ENCODE peak calls at places on chromosomes 13 and 19, in nine cellular contexts. C is GM23338; B is CD8-positive, alpha-beta T cell; Q is pancreas; L is breast epithelium; E is kidney; Z is SK-N-MC; F is right lobe of liver; I is stomach. V is an unnamed sample.

GRCh38 chr13:68023838-68024581 is 793.9 kb upstream of the PCDH9 start:
- DNase-seq in C (peak; percentile 30), B (no peak), Q (no peak), L (no peak), E (no peak), Z (no peak), F (no peak), I (no peak), V (no peak)

GRCh38 chr13:48775804-48776203 is 122.1 kb downstream of the CYSLTR2 start:
- DNase-seq in C (no peak), B (no peak), Q (no peak), L (no peak), E (no peak), Z (peak; percentile 85), F (no peak), I (no peak), V (no peak)

GRCh38 chr13:95235199-95235726 is 66.0 kb downstream of the ABCC4 start:
- DNase-seq in C (no peak), B (no peak), Q (no peak), L (no peak), E (no peak), Z (no peak), F (no peak), I (no peak), V (no peak)

GRCh38 chr13:106112191-106112590 is 423.3 kb downstream of the EFNB2 start:
- DNase-seq in C (no peak), B (no peak), Q (no peak), L (no peak), E (no peak), Z (no peak), F (no peak), I (no peak), V (no peak)

GRCh38 chr13:44679602-44680001 is 103.5 kb upstream of the TSC22D1 start:
- DNase-seq in C (no peak), B (no peak), Q (no peak), L (no peak), E (no peak), Z (no peak), F (no peak), I (no peak), V (no peak)

GRCh38 chr19:41221514-41222205 is 2.6 kb downstream of the AXL start:
- DNase-seq in C (no peak), B (no peak), Q (no peak), L (no peak), E (no peak), Z (no peak), F (no peak), I (no peak), V (no peak)

GRCh38 chr19:21786931-21787330 is 19.6 kb upstream of the ZNF100 start:
- DNase-seq in C (no peak), B (no peak), Q (no peak), L (no peak), E (no peak), Z (no peak), F (no peak), I (no peak), V (no peak)

GRCh38 chr13:94662274-94662945 is 49.9 kb downstream of the SOX21 start:
- DNase-seq in C (no peak), B (no peak), Q (no peak), L (no peak), E (no peak), Z (no peak), F (no peak), I (no peak), V (no peak)

GRCh38 chr13:47594833-47595232 is 406.2 kb downstream of the SUCLA2 start:
- DNase-seq in C (peak; percentile 41), B (no peak), Q (no peak), L (no peak), E (no peak), Z (no peak), F (no peak), I (no peak), V (peak; percentile 16)

GRCh38 chr13:112213467-112214245 is 146.7 kb downstream of the SOX1 start:
- DNase-seq in C (no peak), B (no peak), Q (peak; percentile 77), L (peak; percentile 68), E (no peak), Z (no peak), F (peak; percentile 94), I (peak; percentile 40), V (no peak)

GRCh38 chr19:28258794-28259193 is 954.2 kb downstream of the UQCRFS1 start:
- DNase-seq in C (no peak), B (no peak), Q (no peak), L (no peak), E (no peak), Z (no peak), F (no peak), I (no peak), V (no peak)

GRCh38 chr19:2047449-2048103 is 3.5 kb downstream of the MKNK2 start:
- DNase-seq in C (no peak), B (peak; percentile 47), Q (peak; percentile 89), L (no peak), E (peak; percentile 90), Z (no peak), F (peak; percentile 87), I (peak; percentile 82), V (peak; percentile 54)

GRCh38 chr13:94454906-94455305 is 24.6 kb downstream of the DCT start:
- DNase-seq in C (no peak), B (no peak), Q (no peak), L (no peak), E (no peak), Z (no peak), F (no peak), I (no peak), V (no peak)

GRCh38 chr19:15210323-15210774 is 9.6 kb upstream of the NOTCH3 start:
- DNase-seq in C (no peak), B (no peak), Q (no peak), L (no peak), E (no peak), Z (no peak), F (no peak), I (no peak), V (no peak)

GRCh38 chr19:6772028-6772865 is at the start of gene VAV1:
- DNase-seq in C (peak; percentile 36), B (peak; percentile 81), Q (no peak), L (no peak), E (peak; percentile 87), Z (no peak), F (peak; percentile 78), I (peak; percentile 63), V (peak; percentile 79)

GRCh38 chr19:31220540-31220939 is 128.7 kb downstream of the TSHZ3 start:
- DNase-seq in C (peak; percentile 65), B (no peak), Q (no peak), L (no peak), E (no peak), Z (no peak), F (no peak), I (no peak), V (peak; percentile 32)

GRCh38 chr19:28234637-28235036 is 978.3 kb downstream of the UQCRFS1 start:
- DNase-seq in C (peak; percentile 24), B (no peak), Q (no peak), L (no peak), E (no peak), Z (no peak), F (no peak), I (no peak), V (no peak)

GRCh38 chr19:12886943-12887747 is at the start of gene KLF1:
- DNase-seq in C (no peak), B (no peak), Q (no peak), L (no peak), E (no peak), Z (no peak), F (no peak), I (no peak), V (no peak)
- H3K4me3 ChIP-seq in C (peak within 1 kb of the TSS; percentile 93), B (peak within 1 kb of the TSS; percentile 90), Q (peak within 1 kb of the TSS; percentile 37), L (peak within 1 kb of the TSS; percentile 61), E (no peak within 1 kb of the TSS), Z (no peak within 1 kb of the TSS), F (no peak within 1 kb of the TSS), I (peak within 1 kb of the TSS; percentile 49), V (peak within 1 kb of the TSS; percentile 63)

DNA sequence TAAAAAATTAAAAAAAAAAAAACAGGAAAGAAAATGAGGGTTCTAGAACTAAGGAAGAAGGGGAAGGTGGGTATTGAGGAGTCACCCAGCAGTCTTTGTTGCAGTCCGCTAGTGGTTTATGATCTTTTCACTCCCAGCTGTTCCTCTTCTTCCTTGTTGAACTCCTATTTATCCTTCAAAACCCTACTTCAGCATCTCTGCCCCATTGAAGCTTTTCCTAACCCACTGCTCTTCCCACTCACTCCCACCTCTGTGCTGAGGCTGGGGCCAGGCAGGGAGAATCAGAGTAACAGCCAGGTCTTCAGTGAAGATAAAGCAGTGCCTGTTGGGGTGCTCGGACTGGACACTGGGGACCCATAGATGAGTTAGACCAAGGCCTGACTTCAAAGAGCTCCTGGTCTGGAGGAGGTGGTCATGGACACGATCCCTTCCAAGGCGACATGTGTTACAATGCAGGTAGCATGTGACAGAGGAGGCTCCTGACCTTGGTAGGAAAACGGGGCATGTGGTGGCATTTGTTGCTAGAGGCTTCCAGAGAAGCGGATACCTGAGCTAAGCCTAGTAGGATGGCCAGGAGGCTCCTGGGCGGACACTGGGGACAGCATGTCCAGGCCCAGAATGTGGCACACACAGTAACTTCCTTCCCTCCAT is 11.4 kb downstream of the RUVBL2 start:
- DNase-seq in C (no peak), B (no peak), Q (no peak), L (no peak), E (no peak), Z (no peak), F (no peak), I (no peak), V (no peak)
- H3K36me3 ChIP-seq in C (peaks cover 30% of the 10 kb centered on the region), B (peaks cover 14% of the 10 kb centered on the region), Q (peaks cover 9% of the 10 kb centered on the region), L (peaks cover 5% of the 10 kb centered on the region), E (peaks cover 25% of the 10 kb centered on the region), Z (peaks cover 57% of the 10 kb centered on the region), F (peaks cover 10% of the 10 kb centered on the region), I (peaks cover 43% of the 10 kb centered on the region), V (peaks cover 40% of the 10 kb centered on the region)

GRCh38 chr19:52785506-52785905 is 1.1 kb downstream of the ZNF600 start:
- DNase-seq in C (no peak), B (no peak), Q (no peak), L (no peak), E (no peak), Z (no peak), F (no peak), I (no peak), V (no peak)
- H3K4me3 ChIP-seq in C (peak overlapping the region; percentile 94), B (no peak overlapping the region), Q (peak overlapping the region; percentile 49), L (peak overlapping the region; percentile 72), E (no peak overlapping the region), Z (no peak overlapping the region), F (no peak overlapping the region), I (peak overlapping the region; percentile 55), V (no peak overlapping the region)

GRCh38 chr19:10927691-10928562 is 512 bp downstream of the YIPF2 start:
- DNase-seq in C (no peak), B (no peak), Q (peak; percentile 38), L (no peak), E (no peak), Z (no peak), F (no peak), I (no peak), V (no peak)
- H3K36me3 ChIP-seq in C (no peaks in the 10 kb centered on the region), B (peaks cover 3% of the 10 kb centered on the region), Q (peaks cover 20% of the 10 kb centered on the region), L (no peaks in the 10 kb centered on the region), E (peaks cover 19% of the 10 kb centered on the region), Z (peaks cover 11% of the 10 kb centered on the region), F (no peaks in the 10 kb centered on the region), I (peaks cover 18% of the 10 kb centered on the region), V (peaks cover 11% of the 10 kb centered on the region)

GRCh38 chr19:46426035-46426505 is 2.7 kb downstream of the PNMA8C start:
- DNase-seq in C (no peak), B (no peak), Q (no peak), L (no peak), E (peak; percentile 58), Z (no peak), F (no peak), I (no peak), V (peak; percentile 52)
- H3K4me3 ChIP-seq in C (peak overlapping the region; percentile 77), B (peak overlapping the region; percentile 43), Q (peak overlapping the region; percentile 41), L (peak overlapping the region; percentile 71), E (peak overlapping the region; percentile 79), Z (no peak overlapping the region), F (peak overlapping the region; percentile 68), I (peak overlapping the region; percentile 54), V (peak overlapping the region; percentile 69)

V was measured in H7.